ENCODE peak calls at places on chromosome 7, in four cellular contexts. J is fibroblast of lung, F is mammary epithelial cell, V is MM.1S. N is an unnamed sample.

GRCh38 chr7:4271716-4272015 is 410.4 kb upstream of the FOXK1 start:
- DNase-seq in J (no peak), F (no peak), V (no peak), N (no peak)

GRCh38 chr7:140003913-140004382 is 58.8 kb downstream of the PARP12 start:
- DNase-seq in J (peak; percentile 82), F (peak; percentile 49), V (peak; percentile 82), N (peak; percentile 71)

GRCh38 chr7:47351233-47352154 is 230.4 kb downstream of the TNS3 start:
- DNase-seq in J (no peak), F (no peak), V (no peak), N (no peak)

GRCh38 chr7:47609803-47610452 is 28.0 kb upstream of the TNS3 start:
- DNase-seq in J (peak; percentile 83), F (no peak), V (no peak), N (peak; percentile 42)

GRCh38 chr7:139360948-139361307 is 1.2 kb downstream of the LUC7L2 start:
- DNase-seq in J (no peak), F (no peak), V (no peak), N (no peak)

GRCh38 chr7:144127714-144128334 is 4.8 kb downstream of the OR2A14 start:
- DNase-seq in J (peak; percentile 79), F (peak; percentile 58), V (peak; percentile 91), N (peak; percentile 91)

GRCh38 chr7:140673063-140673769 is 471 bp downstream of the ADCK2 start:
- DNase-seq in J (no peak), F (peak; percentile 56), V (peak; percentile 75), N (peak; percentile 86)

GRCh38 chr7:13829914-13830603 is 159.4 kb downstream of the ETV1 start:
- DNase-seq in J (peak; percentile 97), F (peak; percentile 73), V (no peak), N (no peak)

GRCh38 chr7:43516581-43517342 is 66.1 kb upstream of the STK17A start:
- DNase-seq in J (peak; percentile 9), F (peak; percentile 89), V (no peak), N (no peak)

GRCh38 chr7:129831424-129832058 is 121.2 kb downstream of the UBE2H start:
- DNase-seq in J (peak; percentile 79), F (peak; percentile 89), V (no peak), N (no peak)

GRCh38 chr7:141073641-141074161 is at the start of gene TMEM178B:
- DNase-seq in J (no peak), F (no peak), V (peak; percentile 71), N (no peak)

GRCh38 chr7:29484280-29484679 is 79.4 kb upstream of the PRR15 start:
- DNase-seq in J (no peak), F (no peak), V (no peak), N (no peak)

GRCh38 chr7:1926908-1927306 is 256.8 kb downstream of the ELFN1 start:
- DNase-seq in J (no peak), F (no peak), V (no peak), N (no peak)
- H3K4me1 ChIP-seq in J (no peaks in the 10 kb centered on the region), F (no peaks in the 10 kb centered on the region), V (no peaks in the 10 kb centered on the region), N (peaks cover 8% of the 10 kb centered on the region)

DNA sequence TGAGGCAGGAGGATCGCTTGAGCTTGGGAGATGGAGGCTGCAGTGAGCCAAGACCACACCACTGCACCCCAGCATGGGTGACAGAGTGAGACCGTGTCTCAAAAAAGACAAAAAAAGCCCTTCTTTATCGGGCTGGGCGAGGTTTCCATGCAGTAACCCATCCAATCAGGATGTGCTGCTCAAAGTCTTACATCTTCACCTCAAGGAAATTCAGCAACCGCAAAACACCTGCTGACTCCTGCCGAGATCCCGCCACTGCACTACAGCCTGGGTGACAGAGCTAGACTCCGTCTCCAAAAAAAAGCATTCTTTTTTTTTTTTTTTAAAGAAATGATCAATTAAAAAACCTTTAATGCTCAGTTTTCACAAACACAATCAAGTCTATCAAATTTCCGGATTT is 75.7 kb upstream of the KCTD7 start:
- DNase-seq in J (no peak), F (no peak), V (no peak), N (no peak)
- H3K36me3 ChIP-seq in J (peaks cover 15% of the 10 kb centered on the region), F (peaks cover 13% of the 10 kb centered on the region), V (no peaks in the 10 kb centered on the region), N (no peaks in the 10 kb centered on the region)

GRCh38 chr7:112886171-112886570 is 96.0 kb upstream of the TMEM168 start:
- DNase-seq in J (no peak), F (no peak), V (no peak), N (no peak)
- TF ChIP-seq CTCF in J (no peak), F (no peak), V (no peak), N (no peak)

GRCh38 chr7:80324032-80324431 is 187.8 kb downstream of the GNAT3 start:
- DNase-seq in J (peak; percentile 15), F (peak; percentile 93), V (no peak), N (no peak)
- H3K4me1 ChIP-seq in J (peaks cover 2% of the 10 kb centered on the region), F (peaks cover 15% of the 10 kb centered on the region), V (no peaks in the 10 kb centered on the region), N (no peaks in the 10 kb centered on the region)

DNA sequence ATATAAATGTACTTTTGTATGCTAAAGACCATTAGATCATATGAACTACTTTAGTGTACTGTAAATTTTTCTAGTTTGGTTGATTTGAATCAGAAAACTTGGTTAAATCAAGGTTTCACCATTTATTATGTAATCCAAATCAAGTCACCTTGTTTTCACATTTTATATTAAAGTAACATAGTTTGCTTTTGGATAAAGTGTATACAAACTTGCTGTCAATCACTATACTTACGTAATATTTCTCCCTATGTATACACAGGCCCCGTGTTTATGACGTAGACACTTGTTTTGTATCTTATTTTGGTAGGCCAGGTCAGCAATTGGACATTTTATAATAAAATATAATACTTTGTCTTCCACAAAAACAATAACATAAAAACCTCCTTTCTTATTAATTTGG is 32.2 kb downstream of the NAMPT start:
- DNase-seq in J (no peak), F (no peak), V (no peak), N (no peak)
- H3K36me3 ChIP-seq in J (no peaks in the 10 kb centered on the region), F (peaks cover 45% of the 10 kb centered on the region), V (peaks cover 50% of the 10 kb centered on the region), N (no peaks in the 10 kb centered on the region)

GRCh38 chr7:131071786-131072504 is 255.7 kb upstream of the MKLN1 start:
- DNase-seq in J (peak; percentile 74), F (peak; percentile 72), V (peak; percentile 48), N (no peak)

GRCh38 chr7:131072505-131073091 is 255.1 kb upstream of the MKLN1 start:
- DNase-seq in J (peak; percentile 40), F (peak; percentile 9), V (no peak), N (no peak)

GRCh38 chr7:131067220-131067619 is 260.5 kb upstream of the MKLN1 start:
- DNase-seq in J (no peak), F (no peak), V (no peak), N (no peak)

GRCh38 chr7:131066635-131067034 is 261.0 kb upstream of the MKLN1 start:
- DNase-seq in J (peak; percentile 28), F (no peak), V (no peak), N (no peak)

GRCh38 chr7:131068604-131069021 is 259.1 kb upstream of the MKLN1 start:
- DNase-seq in J (peak; percentile 45), F (no peak), V (no peak), N (no peak)
- TF ChIP-seq CTCF in J (peak; percentile 46), F (no peak), V (peak; percentile 25), N (no peak)

GRCh38 chr7:98186452-98187137 is 24.6 kb upstream of the BHLHA15 start:
- DNase-seq in J (peak; percentile 51), F (no peak), V (no peak), N (no peak)
- H3K4me1 ChIP-seq in J (no peaks in the 10 kb centered on the region), F (no peaks in the 10 kb centered on the region), V (no peaks in the 10 kb centered on the region), N (no peaks in the 10 kb centered on the region)

N was measured in mucosa of descending colon.